ENCODE peak calls at places on chromosomes 12 and 14, in five cellular contexts. A, Y, S, J and N are unnamed samples. For H3K27me3, the result is how much of the 10 kb centered on the place peaks cover.

GRCh38 chr12:3527181-3527580 is 36.2 kb downstream of the PRMT8 start:
- DNase-seq in A (no peak), Y (no peak), S (no peak), J (peak), N (no peak)

GRCh38 chr12:26746315-26746714 is 86.7 kb downstream of the ITPR2 start:
- DNase-seq in A (no peak), Y (no peak), S (no peak), J (peak), N (no peak)

GRCh38 chr12:48454675-48455074 is 17.7 kb upstream of the ANP32D start:
- DNase-seq in A (no peak), Y (no peak), S (no peak), J (peak), N (no peak)

GRCh38 chr14:93688239-93688666 is 100.0 kb downstream of the PRIMA1 start:
- DNase-seq in A (no peak), Y (no peak), S (no peak), J (no peak), N (no peak)

GRCh38 chr14:104898195-104898558 is 26.5 kb upstream of the PLD4 start:
- DNase-seq in A (no peak), Y (no peak), S (peak), J (no peak), N (no peak)

GRCh38 chr12:24600996-24601395 is 347.9 kb downstream of the BCAT1 start:
- DNase-seq in A (no peak), Y (no peak), S (no peak), J (peak), N (no peak)

GRCh38 chr14:72925815-72926291 is 411 bp upstream of the DCAF4 start:
- DNase-seq in A (no peak), Y (no peak), S (no peak), J (no peak), N (no peak)

GRCh38 chr12:49342914-49343731 is 3.6 kb upstream of the DNAJC22 start:
- DNase-seq in A (no peak), Y (no peak), S (no peak), J (no peak), N (peak)

GRCh38 chr14:91047174-91047753 is 13.2 kb downstream of the RPS6KA5 start:
- DNase-seq in A (no peak), Y (no peak), S (no peak), J (no peak), N (no peak)

GRCh38 chr12:65195387-65196055 is 26.1 kb downstream of the LEMD3 start:
- DNase-seq in A (no peak), Y (no peak), S (no peak), J (no peak), N (no peak)

GRCh38 chr14:30751646-30752416 is 122.5 kb upstream of the COCH start:
- DNase-seq in A (no peak), Y (no peak), S (no peak), J (no peak), N (no peak)

GRCh38 chr14:94401083-94401482 is 12.7 kb upstream of the SERPINA1 start:
- DNase-seq in A (no peak), Y (no peak), S (no peak), J (no peak), N (no peak)

GRCh38 chr14:106872619-106873446 is 1346.5 kb downstream of the TMEM121 start:
- DNase-seq in A (no peak), Y (peak), S (no peak), J (no peak), N (no peak)

GRCh38 chr14:60090864-60091519 is 731 bp upstream of the PCNX4 start:
- DNase-seq in A (peak), Y (peak), S (no peak), J (peak), N (peak)

GRCh38 chr14:71486274-71486673 is 446.0 kb upstream of the RGS6 start:
- DNase-seq in A (no peak), Y (no peak), S (no peak), J (no peak), N (peak)

GRCh38 chr12:112169086-112169872 is 43.9 kb downstream of the TRAFD1 start:
- DNase-seq in A (no peak), Y (no peak), S (peak), J (no peak), N (no peak)

GRCh38 chr12:30613119-30613830 is 82.4 kb downstream of the IPO8 start:
- DNase-seq in A (no peak), Y (no peak), S (no peak), J (peak), N (no peak)

GRCh38 chr14:51539571-51540037 is 112.1 kb upstream of the FRMD6 start:
- DNase-seq in A (no peak), Y (no peak), S (no peak), J (peak), N (no peak)

GRCh38 chr12:111413442-111414086 is 7.8 kb downstream of the SH2B3 start:
- DNase-seq in A (peak), Y (peak), S (no peak), J (peak), N (peak)

GRCh38 chr12:48198619-48198973 is 4.5 kb downstream of the OR10AD1 start:
- DNase-seq in A (peak), Y (peak), S (no peak), J (no peak), N (peak)

GRCh38 chr14:102508774-102509743 is 517 bp downstream of the ANKRD9 start:
- DNase-seq in A (peak), Y (peak), S (peak), J (peak), N (peak)

GRCh38 chr14:51458563-51458955 is 193.2 kb upstream of the FRMD6 start:
- DNase-seq in A (no peak), Y (no peak), S (no peak), J (peak), N (no peak)

GRCh38 chr14:71113376-71113775 is 206.1 kb downstream of the PCNX1 start:
- DNase-seq in A (no peak), Y (no peak), S (no peak), J (no peak), N (no peak)

GRCh38 chr14:76846331-76847047 is 20.3 kb downstream of the LRRC74A start:
- DNase-seq in A (no peak), Y (no peak), S (no peak), J (no peak), N (no peak)

GRCh38 chr12:2739832-2740641 is 54.7 kb upstream of the FKBP4 start:
- DNase-seq in A (no peak), Y (peak), S (no peak), J (peak), N (peak)

GRCh38 chr12:93287152-93287551 is 90.6 kb upstream of the NUDT4 start:
- DNase-seq in A (no peak), Y (no peak), S (no peak), J (peak), N (no peak)

GRCh38 chr14:103136388-103137271 is 13.4 kb downstream of the TNFAIP2 start:
- DNase-seq in A (peak), Y (no peak), S (no peak), J (no peak), N (no peak)

GRCh38 chr14:50018236-50019210 is 97.8 kb downstream of the VCPKMT start:
- DNase-seq in A (peak), Y (peak), S (no peak), J (peak), N (no peak)

GRCh38 chr14:64337901-64338615 is 43.9 kb upstream of the ESR2 start:
- DNase-seq in A (no peak), Y (peak), S (peak), J (peak), N (peak)

GRCh38 chr14:56176530-56176929 is 58.3 kb downstream of the PELI2 start:
- DNase-seq in A (no peak), Y (no peak), S (no peak), J (no peak), N (no peak)

GRCh38 chr12:87119713-87120112 is 863.5 kb upstream of the MGAT4C start:
- DNase-seq in A (no peak), Y (no peak), S (no peak), J (no peak), N (no peak)

GRCh38 chr12:30925607-30926242 is 823 bp upstream of the TSPAN11 start:
- DNase-seq in A (no peak), Y (no peak), S (no peak), J (no peak), N (no peak)

GRCh38 chr14:79820866-79821535 is 390.3 kb downstream of the DIO2 start:
- DNase-seq in A (no peak), Y (no peak), S (no peak), J (no peak), N (no peak)

GRCh38 chr14:91872011-91872476 is 4.7 kb upstream of the TC2N start:
- DNase-seq in A (no peak), Y (no peak), S (no peak), J (peak), N (no peak)

GRCh38 chr12:132761911-132762583 is 415 bp upstream of the ANKLE2 start:
- DNase-seq in A (peak), Y (peak), S (peak), J (peak), N (peak)

GRCh38 chr12:132765366-132765765 is 3.7 kb upstream of the ANKLE2 start:
- DNase-seq in A (no peak), Y (no peak), S (no peak), J (no peak), N (no peak)

GRCh38 chr12:132764231-132764630 is 2.6 kb upstream of the ANKLE2 start:
- DNase-seq in A (no peak), Y (no peak), S (no peak), J (no peak), N (no peak)

GRCh38 chr12:132766380-132767085 is 4.9 kb upstream of the ANKLE2 start:
- DNase-seq in A (peak), Y (peak), S (no peak), J (peak), N (no peak)

DNA sequence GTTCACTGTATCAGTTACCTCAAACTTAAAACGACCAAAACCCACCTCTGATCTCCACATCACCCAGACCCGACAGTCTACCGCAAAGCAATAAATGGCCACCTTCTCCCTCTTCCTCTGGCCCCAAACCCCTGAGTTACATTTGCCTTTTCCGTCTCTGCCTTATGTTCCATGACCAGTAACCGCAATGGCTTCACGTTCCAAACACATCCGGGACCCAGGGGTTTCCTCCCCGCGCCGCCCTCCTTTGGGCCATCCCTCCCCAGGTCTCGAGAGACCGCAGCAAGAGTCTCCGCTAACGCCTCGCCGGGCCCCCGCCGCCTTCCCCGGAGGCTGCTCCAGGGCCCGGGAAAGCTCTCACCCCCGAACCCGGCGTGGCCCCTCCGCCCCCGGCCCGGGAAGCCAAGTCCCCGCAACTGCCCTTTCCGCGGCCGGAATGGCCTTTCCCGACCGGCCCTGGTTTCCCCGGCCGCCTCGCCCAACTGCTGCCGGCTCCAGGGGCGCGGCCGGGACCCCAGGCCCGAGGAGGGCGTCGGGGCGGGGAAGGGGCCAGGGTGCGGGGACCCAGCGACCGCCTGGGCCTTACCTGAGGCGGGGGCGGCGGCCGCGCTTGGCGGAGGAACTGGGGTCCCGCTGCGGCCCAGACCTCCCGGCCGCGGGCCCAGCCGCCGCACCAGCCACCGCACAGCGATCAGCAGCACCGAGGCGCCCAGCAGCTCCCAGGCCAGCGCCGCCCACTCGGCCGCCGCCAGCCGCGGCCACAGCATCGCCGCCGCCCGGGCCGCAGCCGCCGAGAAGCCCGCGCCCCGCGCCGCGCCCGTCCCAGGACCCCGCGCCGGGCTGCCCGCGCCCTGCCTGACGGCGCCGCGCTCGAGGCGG is at the start of gene ANKLE2:
- DNase-seq in A (no peak), Y (peak), S (peak), J (peak), N (peak)
- TF ChIP-seq POLR2A in A (no peak), Y (no peak), S (no peak), J (no peak), N (no peak)

GRCh38 chr12:28421374-28421773 is 231.1 kb downstream of the CCDC91 start:
- DNase-seq in A (no peak), Y (no peak), S (no peak), J (no peak), N (no peak)
- TF ChIP-seq CTCF in A (no peak), Y (no peak), S (no peak), J (no peak), N (no peak)

GRCh38 chr12:117100251-117100650 is 1.0 kb upstream of the TESC start:
- DNase-seq in A (no peak), Y (no peak), S (no peak), J (no peak), N (peak)
- H3K27me3 ChIP-seq in A (half or more), Y (half or more), S (half or more), J (under half), N (under half)

DNA sequence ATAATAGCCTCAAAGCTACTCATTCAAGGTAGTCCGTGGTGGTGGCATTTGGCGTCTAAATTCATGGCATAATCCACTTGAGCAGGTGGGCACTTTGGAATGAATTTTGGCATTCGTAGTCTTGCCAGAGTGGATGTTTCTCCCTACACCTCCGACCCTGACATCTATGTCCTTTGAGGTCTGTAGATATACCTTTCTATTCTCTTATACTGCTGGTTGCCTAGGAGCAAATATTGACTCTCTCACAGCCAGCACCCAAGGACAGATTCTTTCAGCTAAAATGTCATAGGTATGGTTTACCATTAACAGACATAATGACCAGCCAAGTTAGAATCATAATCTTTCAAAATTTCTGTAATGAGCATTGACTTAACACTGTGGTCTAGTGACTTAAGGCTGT is 47.4 kb upstream of the FLRT2 start:
- DNase-seq in A (no peak), Y (no peak), S (no peak), J (no peak), N (no peak)
- TF ChIP-seq POLR2A in A (no peak), Y (no peak), S (no peak), J (no peak), N (no peak)

DNA sequence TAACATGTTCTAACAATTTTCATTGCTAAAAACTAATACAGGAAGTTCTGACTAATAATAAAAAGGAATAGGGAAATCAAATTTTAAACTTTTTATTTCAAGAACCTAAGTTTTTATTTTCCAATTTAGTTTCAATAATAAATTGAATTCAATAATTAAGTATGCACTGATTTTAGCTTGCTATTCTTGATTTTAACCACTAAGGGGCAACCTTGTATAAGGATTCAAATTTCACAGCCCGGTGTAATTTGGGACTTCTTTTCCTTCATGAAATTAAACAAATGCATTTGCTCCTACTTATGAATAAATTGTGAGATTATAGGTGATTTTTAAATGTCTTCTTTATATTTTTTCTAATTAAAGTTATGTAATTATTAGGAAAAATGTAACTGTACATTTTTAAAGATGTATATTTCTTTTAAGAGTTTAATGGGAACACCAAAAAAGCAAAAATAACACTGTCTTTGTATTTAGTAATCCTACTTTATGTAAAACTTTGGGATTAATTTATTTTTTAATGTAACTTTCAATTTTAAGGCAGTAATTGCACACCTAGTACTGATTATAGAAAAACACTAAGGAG is 241.4 kb upstream of the PDZRN4 start:
- DNase-seq in A (no peak), Y (no peak), S (no peak), J (peak), N (no peak)
- TF ChIP-seq CTCF in A (no peak), Y (peak), S (peak), J (peak), N (no peak)

GRCh38 chr12:62008703-62009102 is 251.5 kb upstream of the USP15 start:
- DNase-seq in A (no peak), Y (no peak), S (no peak), J (no peak), N (no peak)
- H3K27me3 ChIP-seq in A (under half), Y (under half), S (under half), J (under half), N (under half)

GRCh38 chr12:15688202-15688736 is 100.9 kb downstream of the EPS8 start:
- DNase-seq in A (peak), Y (peak), S (peak), J (no peak), N (no peak)
- TF ChIP-seq POLR2A in A (no peak), Y (peak), S (no peak), J (no peak), N (no peak)

DNA sequence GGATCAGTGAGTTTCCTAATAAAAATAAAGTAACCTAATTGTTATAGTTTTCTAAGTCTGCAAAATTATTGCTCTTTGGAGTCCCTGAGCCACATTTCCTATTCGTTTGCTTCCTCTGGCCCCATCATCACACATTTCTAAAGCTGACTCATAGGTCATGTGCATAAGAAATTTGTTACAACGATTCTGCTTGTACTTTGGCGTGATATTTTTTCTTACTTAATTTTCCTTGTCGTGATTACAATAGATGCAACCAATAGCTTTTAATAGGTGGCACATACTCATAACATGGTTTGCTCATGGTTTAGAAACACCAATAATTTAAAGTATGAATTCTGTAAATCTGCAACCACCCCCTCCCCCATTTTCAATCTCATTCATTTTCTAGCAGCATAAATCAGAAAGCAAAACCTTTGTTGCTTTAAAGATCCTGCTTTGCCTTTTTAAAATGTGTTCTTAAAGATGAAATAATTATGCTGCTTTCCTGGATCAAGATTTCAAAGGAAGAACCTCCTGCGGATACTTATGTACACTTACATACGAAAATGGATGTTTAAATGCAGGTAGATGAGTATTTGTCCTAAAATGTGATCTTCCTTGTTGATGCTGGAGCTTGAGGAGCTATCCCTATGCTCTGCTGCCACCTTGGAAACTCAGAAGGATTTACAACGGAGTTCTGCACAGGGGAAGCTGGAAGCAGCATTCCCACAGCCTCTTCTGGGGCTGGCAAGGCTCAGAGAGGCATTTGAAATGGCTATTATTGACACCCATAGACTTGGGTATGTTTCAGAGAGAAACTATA is 1.7 kb upstream of the FLRT2 start:
- DNase-seq in A (peak), Y (no peak), S (no peak), J (peak), N (peak)
- TF ChIP-seq CTCF in A (no peak), Y (peak), S (peak), J (peak), N (peak)

GRCh38 chr12:105057174-105057573 is 27.1 kb downstream of the ALDH1L2 start:
- DNase-seq in A (no peak), Y (no peak), S (no peak), J (no peak), N (no peak)

GRCh38 chr12:105047303-105047702 is 37.0 kb downstream of the ALDH1L2 start:
- DNase-seq in A (no peak), Y (no peak), S (no peak), J (no peak), N (no peak)

GRCh38 chr12:105048315-105048714 is 35.9 kb downstream of the ALDH1L2 start:
- DNase-seq in A (no peak), Y (no peak), S (no peak), J (no peak), N (no peak)

GRCh38 chr12:105051981-105052380 is 32.3 kb downstream of the ALDH1L2 start:
- DNase-seq in A (no peak), Y (no peak), S (no peak), J (no peak), N (no peak)

GRCh38 chr12:105053116-105053572 is 31.1 kb downstream of the ALDH1L2 start:
- DNase-seq in A (peak), Y (peak), S (no peak), J (peak), N (peak)
- H3K27me3 ChIP-seq in A (under half), Y (under half), S (under half), J (under half), N (under half)